ENCODE peak calls at places on chromosomes 12 and 14, in eight cellular contexts. P, E, C, Z, Q, W, Y and M are unnamed samples.

GRCh38 chr14:99564256-99564902 is 39.6 kb downstream of the CCDC85C start:
- DNase-seq in P (no peak), E (no peak), C (peak; percentile 87), Z (peak; percentile 58), Q (peak; percentile 81), W (no peak), Y (no peak), M (peak; percentile 65)

GRCh38 chr12:2248087-2248900 is 195.5 kb downstream of the CACNA1C start:
- DNase-seq in P (no peak), E (no peak), C (peak; percentile 39), Z (no peak), Q (peak; percentile 47), W (no peak), Y (no peak), M (peak; percentile 52)

GRCh38 chr12:76688001-76688400 is 75.9 kb upstream of the ZDHHC17 start:
- DNase-seq in P (no peak), E (no peak), C (no peak), Z (peak; percentile 21), Q (peak; percentile 10), W (no peak), Y (no peak), M (peak; percentile 59)

GRCh38 chr12:45112306-45112705 is 61.4 kb upstream of the DBX2 start:
- DNase-seq in P (no peak), E (no peak), C (no peak), Z (peak; percentile 12), Q (no peak), W (no peak), Y (no peak), M (no peak)

GRCh38 chr14:63046339-63047268 is 1.3 kb upstream of the KCNH5 start:
- DNase-seq in P (no peak), E (peak; percentile 47), C (no peak), Z (no peak), Q (peak; percentile 9), W (peak; percentile 68), Y (no peak), M (no peak)

GRCh38 chr14:105314287-105315185 is at the start of gene PACS2:
- DNase-seq in P (peak; percentile 47), E (peak; percentile 96), C (peak; percentile 97), Z (peak; percentile 88), Q (peak; percentile 98), W (peak; percentile 91), Y (peak; percentile 93), M (peak; percentile 94)

GRCh38 chr12:46562625-46563228 is 190.2 kb upstream of the SLC38A2 start:
- DNase-seq in P (no peak), E (no peak), C (no peak), Z (peak; percentile 95), Q (no peak), W (no peak), Y (no peak), M (peak; percentile 92)

GRCh38 chr12:55842681-55843429 is at the start of gene MMP19:
- DNase-seq in P (no peak), E (no peak), C (peak; percentile 63), Z (peak; percentile 55), Q (no peak), W (peak; percentile 74), Y (no peak), M (peak; percentile 87)

GRCh38 chr12:108833355-108833733 is 24.0 kb downstream of the SSH1 start:
- DNase-seq in P (peak; percentile 71), E (no peak), C (peak; percentile 57), Z (peak; percentile 78), Q (no peak), W (no peak), Y (no peak), M (peak; percentile 95)

GRCh38 chr12:15131462-15131861 is 89.8 kb downstream of the RERG start:
- DNase-seq in P (no peak), E (no peak), C (no peak), Z (peak; percentile 72), Q (no peak), W (no peak), Y (no peak), M (peak; percentile 80)

GRCh38 chr14:71985538-71986234 is 53.5 kb downstream of the RGS6 start:
- DNase-seq in P (no peak), E (no peak), C (peak; percentile 19), Z (no peak), Q (no peak), W (no peak), Y (no peak), M (no peak)

GRCh38 chr14:60925286-60925685 is 55.6 kb downstream of the TRMT5 start:
- DNase-seq in P (no peak), E (no peak), C (no peak), Z (no peak), Q (no peak), W (no peak), Y (no peak), M (no peak)

GRCh38 chr12:113358381-113359132 is at the start of gene PLBD2:
- DNase-seq in P (peak; percentile 82), E (peak; percentile 98), C (peak; percentile 98), Z (peak; percentile 93), Q (peak; percentile 99), W (peak; percentile 97), Y (peak; percentile 96), M (peak; percentile 97)

GRCh38 chr12:113359939-113360748 is 1.8 kb downstream of the PLBD2 start:
- DNase-seq in P (no peak), E (no peak), C (no peak), Z (peak; percentile 19), Q (peak; percentile 64), W (peak; percentile 20), Y (no peak), M (peak; percentile 54)

GRCh38 chr12:113364698-113365097 is 6.3 kb downstream of the PLBD2 start:
- DNase-seq in P (no peak), E (no peak), C (no peak), Z (no peak), Q (no peak), W (no peak), Y (no peak), M (no peak)

GRCh38 chr12:113361574-113362370 is 3.4 kb downstream of the PLBD2 start:
- DNase-seq in P (no peak), E (no peak), C (no peak), Z (no peak), Q (no peak), W (no peak), Y (no peak), M (peak; percentile 46)

DNA sequence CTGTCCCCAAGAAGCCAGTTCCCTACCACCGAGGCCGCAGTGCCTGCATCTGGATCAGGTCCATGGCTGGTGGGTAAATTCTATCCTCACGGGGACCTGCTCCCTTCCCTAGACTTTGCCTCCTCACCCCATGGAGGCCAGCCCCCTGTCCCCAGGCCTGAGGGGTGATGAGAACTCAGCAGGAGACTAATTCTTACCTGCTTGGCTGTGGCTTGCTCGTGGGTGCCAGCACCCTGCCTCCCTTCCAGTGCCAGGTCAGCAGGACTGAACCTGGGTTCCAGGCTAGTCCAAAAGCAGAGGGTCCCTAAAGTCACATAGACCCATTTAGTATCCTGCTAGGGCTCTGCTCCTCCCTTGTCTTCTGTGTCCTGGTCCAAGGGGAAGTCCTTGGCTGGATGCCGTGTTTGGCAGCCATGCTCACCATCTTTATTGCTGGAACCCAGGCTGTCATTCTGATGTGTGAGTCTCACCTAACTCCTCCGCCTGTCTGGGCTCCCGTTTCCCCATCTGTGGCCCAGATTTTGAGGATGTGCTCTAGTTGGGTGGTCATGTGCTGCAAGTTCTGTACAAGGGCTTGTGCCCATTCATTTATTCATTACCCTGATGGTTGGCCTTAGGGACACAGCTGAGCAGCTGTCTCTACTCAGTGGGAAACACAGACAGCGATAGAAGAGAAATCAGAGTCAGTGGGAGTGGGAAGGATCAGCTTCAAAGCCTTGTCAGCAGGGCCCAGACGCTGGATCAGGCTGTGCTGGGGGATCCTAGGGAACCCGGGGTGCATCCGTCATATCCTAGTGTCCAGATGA is 949 bp downstream of the PLBD2 start:
- DNase-seq in P (no peak), E (no peak), C (no peak), Z (peak; percentile 23), Q (no peak), W (no peak), Y (no peak), M (peak; percentile 52)
- TF ChIP-seq EZH2phosphoT487 in P (no peak), E (no peak), C (no peak), Z (no peak), Q (no peak), W (no peak), Y (no peak), M (no peak)

GRCh38 chr12:20444595-20445170 is 76.3 kb downstream of the PDE3A start:
- DNase-seq in P (no peak), E (peak; percentile 21), C (no peak), Z (no peak), Q (no peak), W (no peak), Y (no peak), M (no peak)
- TF ChIP-seq EZH2phosphoT487 in P (no peak), E (no peak), C (no peak), Z (no peak), Q (no peak), W (no peak), Y (no peak), M (no peak)

DNA sequence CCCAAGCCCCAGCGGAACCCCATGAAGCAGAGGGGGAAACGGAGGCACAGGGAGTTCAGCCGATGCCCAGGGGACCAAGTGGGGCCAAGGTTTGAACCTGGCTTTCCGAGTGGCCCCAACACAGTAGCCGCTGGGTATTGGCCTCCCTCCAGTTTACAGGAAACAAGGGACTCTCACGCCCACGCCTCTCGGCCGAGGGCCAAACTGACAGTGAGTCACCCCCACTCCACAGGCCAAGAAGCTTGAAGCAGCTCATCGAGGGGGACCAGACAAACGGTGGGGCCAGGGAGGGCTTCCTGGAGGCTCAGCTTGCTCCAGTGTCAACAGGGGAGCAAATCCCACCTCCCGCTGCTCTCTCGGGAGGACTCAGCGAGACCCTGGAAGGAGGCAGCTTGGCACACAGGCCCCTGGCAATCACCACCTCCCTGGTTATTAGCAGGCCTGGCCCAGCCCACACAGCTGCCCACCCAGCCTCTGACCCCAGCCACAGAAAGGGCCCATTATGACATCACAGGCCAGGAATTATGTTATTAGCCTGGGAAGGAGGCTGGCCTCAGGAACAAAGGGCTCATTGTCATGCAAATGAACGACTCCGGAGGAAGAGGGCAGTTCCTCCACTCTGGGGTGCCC is 54.6 kb downstream of the NCOR2 start:
- DNase-seq in P (peak; percentile 93), E (peak; percentile 97), C (peak; percentile 76), Z (peak; percentile 98), Q (peak; percentile 54), W (peak; percentile 98), Y (no peak), M (peak; percentile 93)
- TF ChIP-seq EZH2phosphoT487 in P (no peak), E (no peak), C (no peak), Z (no peak), Q (no peak), W (no peak), Y (no peak), M (no peak)

GRCh38 chr12:113171543-113171942 is 13.7 kb downstream of the DDX54 start:
- DNase-seq in P (no peak), E (no peak), C (no peak), Z (no peak), Q (no peak), W (no peak), Y (no peak), M (no peak)

GRCh38 chr12:113169697-113170096 is 15.6 kb downstream of the DDX54 start:
- DNase-seq in P (no peak), E (no peak), C (no peak), Z (no peak), Q (no peak), W (no peak), Y (no peak), M (no peak)

GRCh38 chr12:113172185-113172584 is 13.1 kb downstream of the DDX54 start:
- DNase-seq in P (no peak), E (no peak), C (no peak), Z (no peak), Q (no peak), W (no peak), Y (no peak), M (no peak)

GRCh38 chr12:113170457-113170856 is 14.8 kb downstream of the DDX54 start:
- DNase-seq in P (no peak), E (no peak), C (no peak), Z (no peak), Q (no peak), W (no peak), Y (no peak), M (no peak)

GRCh38 chr12:113170926-113171325 is 14.4 kb downstream of the DDX54 start:
- DNase-seq in P (no peak), E (no peak), C (no peak), Z (no peak), Q (no peak), W (no peak), Y (no peak), M (no peak)
- TF ChIP-seq EZH2phosphoT487 in P (no peak), E (no peak), C (no peak), Z (no peak), Q (no peak), W (no peak), Y (no peak), M (no peak)